ENCODE peak calls at places on chromosomes 13 and 19, in nine cellular contexts. One of them, this sample, is unnamed.

GRCh38 chr13:112513761-112514160 is 74.2 kb downstream of the TUBGCP3 start:
- DNase-seq in uterus: no peak
- DNase-seq in hypothalamus: no peak
- DNase-seq in GM03348: no peak
- DNase-seq in effector memory CD8-positive, alpha-beta T cell: no peak
- DNase-seq in stimulated activated CD8-positive, alpha-beta memory T cell treated with anti-CD3 and anti-CD28 coated beads, Interleukin-4, amount 100 ng/mL, for 1 hour: no peak
- DNase-seq in glutamatergic neuron: no peak
- DNase-seq in CD4-positive, CD25-positive, alpha-beta regulatory T cell: no peak
- DNase-seq in skeletal muscle cell: no peak
- DNase-seq in this sample: no peak

GRCh38 chr13:33119886-33120543 is 103.8 kb downstream of the KL start:
- DNase-seq in uterus: no peak
- DNase-seq in hypothalamus: no peak
- DNase-seq in GM03348: no peak
- DNase-seq in effector memory CD8-positive, alpha-beta T cell: no peak
- DNase-seq in stimulated activated CD8-positive, alpha-beta memory T cell treated with anti-CD3 and anti-CD28 coated beads, Interleukin-4, amount 100 ng/mL, for 1 hour: no peak
- DNase-seq in glutamatergic neuron: no peak
- DNase-seq in CD4-positive, CD25-positive, alpha-beta regulatory T cell: no peak
- DNase-seq in skeletal muscle cell: no peak
- DNase-seq in this sample: no peak

GRCh38 chr19:19006213-19006612 is 27.1 kb downstream of the SUGP2 start:
- DNase-seq in uterus: no peak
- DNase-seq in hypothalamus: no peak
- DNase-seq in GM03348: no peak
- DNase-seq in effector memory CD8-positive, alpha-beta T cell: no peak
- DNase-seq in stimulated activated CD8-positive, alpha-beta memory T cell treated with anti-CD3 and anti-CD28 coated beads, Interleukin-4, amount 100 ng/mL, for 1 hour: no peak
- DNase-seq in glutamatergic neuron: no peak
- DNase-seq in CD4-positive, CD25-positive, alpha-beta regulatory T cell: no peak
- DNase-seq in skeletal muscle cell: no peak
- DNase-seq in this sample: no peak

GRCh38 chr13:25181597-25181996 is 9.5 kb upstream of the AMER2 start:
- DNase-seq in uterus: no peak
- DNase-seq in hypothalamus: no peak
- DNase-seq in GM03348: no peak
- DNase-seq in effector memory CD8-positive, alpha-beta T cell: no peak
- DNase-seq in stimulated activated CD8-positive, alpha-beta memory T cell treated with anti-CD3 and anti-CD28 coated beads, Interleukin-4, amount 100 ng/mL, for 1 hour: no peak
- DNase-seq in glutamatergic neuron: no peak
- DNase-seq in CD4-positive, CD25-positive, alpha-beta regulatory T cell: no peak
- DNase-seq in skeletal muscle cell: no peak
- DNase-seq in this sample: no peak

GRCh38 chr13:32164622-32165268 is 133.2 kb downstream of the FRY start:
- DNase-seq in uterus: no peak
- DNase-seq in hypothalamus: no peak
- DNase-seq in GM03348: peak; percentile 57
- DNase-seq in effector memory CD8-positive, alpha-beta T cell: no peak
- DNase-seq in stimulated activated CD8-positive, alpha-beta memory T cell treated with anti-CD3 and anti-CD28 coated beads, Interleukin-4, amount 100 ng/mL, for 1 hour: no peak
- DNase-seq in glutamatergic neuron: peak; percentile 40
- DNase-seq in CD4-positive, CD25-positive, alpha-beta regulatory T cell: peak; percentile 61
- DNase-seq in skeletal muscle cell: peak; percentile 28
- DNase-seq in this sample: no peak

GRCh38 chr19:50695251-50696064 is 24.1 kb downstream of the SHANK1 start:
- DNase-seq in uterus: no peak
- DNase-seq in hypothalamus: no peak
- DNase-seq in GM03348: peak; percentile 73
- DNase-seq in effector memory CD8-positive, alpha-beta T cell: no peak
- DNase-seq in stimulated activated CD8-positive, alpha-beta memory T cell treated with anti-CD3 and anti-CD28 coated beads, Interleukin-4, amount 100 ng/mL, for 1 hour: no peak
- DNase-seq in glutamatergic neuron: peak; percentile 67
- DNase-seq in CD4-positive, CD25-positive, alpha-beta regulatory T cell: no peak
- DNase-seq in skeletal muscle cell: no peak
- DNase-seq in this sample: peak; percentile 13

GRCh38 chr19:17337675-17338439 is 504 bp downstream of the GTPBP3 start:
- DNase-seq in uterus: no peak
- DNase-seq in hypothalamus: no peak
- DNase-seq in GM03348: peak; percentile 60
- DNase-seq in effector memory CD8-positive, alpha-beta T cell: no peak
- DNase-seq in stimulated activated CD8-positive, alpha-beta memory T cell treated with anti-CD3 and anti-CD28 coated beads, Interleukin-4, amount 100 ng/mL, for 1 hour: no peak
- DNase-seq in glutamatergic neuron: no peak
- DNase-seq in CD4-positive, CD25-positive, alpha-beta regulatory T cell: peak; percentile 60
- DNase-seq in skeletal muscle cell: no peak
- DNase-seq in this sample: no peak

GRCh38 chr19:30335306-30335886 is 36.8 kb upstream of the ZNF536 start:
- DNase-seq in uterus: no peak
- DNase-seq in hypothalamus: no peak
- DNase-seq in GM03348: no peak
- DNase-seq in effector memory CD8-positive, alpha-beta T cell: no peak
- DNase-seq in stimulated activated CD8-positive, alpha-beta memory T cell treated with anti-CD3 and anti-CD28 coated beads, Interleukin-4, amount 100 ng/mL, for 1 hour: no peak
- DNase-seq in glutamatergic neuron: no peak
- DNase-seq in CD4-positive, CD25-positive, alpha-beta regulatory T cell: no peak
- DNase-seq in skeletal muscle cell: no peak
- DNase-seq in this sample: no peak

GRCh38 chr13:96967248-96967745 is 27.0 kb downstream of the OXGR1 start:
- DNase-seq in uterus: no peak
- DNase-seq in hypothalamus: no peak
- DNase-seq in GM03348: no peak
- DNase-seq in effector memory CD8-positive, alpha-beta T cell: no peak
- DNase-seq in stimulated activated CD8-positive, alpha-beta memory T cell treated with anti-CD3 and anti-CD28 coated beads, Interleukin-4, amount 100 ng/mL, for 1 hour: no peak
- DNase-seq in glutamatergic neuron: no peak
- DNase-seq in CD4-positive, CD25-positive, alpha-beta regulatory T cell: no peak
- DNase-seq in skeletal muscle cell: no peak
- DNase-seq in this sample: no peak

GRCh38 chr13:98782654-98783053 is 30.2 kb upstream of the SLC15A1 start:
- DNase-seq in uterus: no peak
- DNase-seq in hypothalamus: no peak
- DNase-seq in GM03348: no peak
- DNase-seq in effector memory CD8-positive, alpha-beta T cell: no peak
- DNase-seq in stimulated activated CD8-positive, alpha-beta memory T cell treated with anti-CD3 and anti-CD28 coated beads, Interleukin-4, amount 100 ng/mL, for 1 hour: no peak
- DNase-seq in glutamatergic neuron: no peak
- DNase-seq in CD4-positive, CD25-positive, alpha-beta regulatory T cell: no peak
- DNase-seq in skeletal muscle cell: no peak
- DNase-seq in this sample: no peak

GRCh38 chr13:37534181-37534580 is 64.4 kb downstream of the POSTN start:
- DNase-seq in uterus: no peak
- DNase-seq in hypothalamus: no peak
- DNase-seq in GM03348: peak; percentile 54
- DNase-seq in effector memory CD8-positive, alpha-beta T cell: no peak
- DNase-seq in stimulated activated CD8-positive, alpha-beta memory T cell treated with anti-CD3 and anti-CD28 coated beads, Interleukin-4, amount 100 ng/mL, for 1 hour: no peak
- DNase-seq in glutamatergic neuron: no peak
- DNase-seq in CD4-positive, CD25-positive, alpha-beta regulatory T cell: no peak
- DNase-seq in skeletal muscle cell: peak; percentile 70
- DNase-seq in this sample: no peak

GRCh38 chr19:10748195-10748923 is 30.5 kb downstream of the DNM2 start:
- DNase-seq in uterus: no peak
- DNase-seq in hypothalamus: no peak
- DNase-seq in GM03348: no peak
- DNase-seq in effector memory CD8-positive, alpha-beta T cell: no peak
- DNase-seq in stimulated activated CD8-positive, alpha-beta memory T cell treated with anti-CD3 and anti-CD28 coated beads, Interleukin-4, amount 100 ng/mL, for 1 hour: no peak
- DNase-seq in glutamatergic neuron: no peak
- DNase-seq in CD4-positive, CD25-positive, alpha-beta regulatory T cell: no peak
- DNase-seq in skeletal muscle cell: no peak
- DNase-seq in this sample: no peak

GRCh38 chr13:73403362-73404150 is 344.8 kb downstream of the KLF5 start:
- DNase-seq in uterus: no peak
- DNase-seq in hypothalamus: no peak
- DNase-seq in GM03348: peak; percentile 10
- DNase-seq in effector memory CD8-positive, alpha-beta T cell: no peak
- DNase-seq in stimulated activated CD8-positive, alpha-beta memory T cell treated with anti-CD3 and anti-CD28 coated beads, Interleukin-4, amount 100 ng/mL, for 1 hour: no peak
- DNase-seq in glutamatergic neuron: no peak
- DNase-seq in CD4-positive, CD25-positive, alpha-beta regulatory T cell: no peak
- DNase-seq in skeletal muscle cell: no peak
- DNase-seq in this sample: no peak

This sample was measured in immature natural killer cell.